ENCODE peak calls at places on chromosomes 6 and 20, in seven cellular contexts. One of them, this sample, is unnamed.

GRCh38 chr6:26304213-26305096 is 60.5 kb upstream of the BTN3A2 start:
- DNase-seq in HCT116: peak; percentile 81
- DNase-seq in fibroblast of lung: peak; percentile 95
- DNase-seq in GM23248: peak; percentile 77
- DNase-seq in mammary epithelial cell: no peak
- DNase-seq in HepG2: no peak
- DNase-seq in astrocyte: peak; percentile 46
- DNase-seq in this sample: peak; percentile 91

GRCh38 chr6:19999319-20000191 is 162.4 kb downstream of the ID4 start:
- DNase-seq in HepG2: no peak
- DNase-seq in mammary epithelial cell: peak; percentile 65
- DNase-seq in GM23248: peak; percentile 18
- DNase-seq in astrocyte: no peak
- DNase-seq in HCT116: peak; percentile 36
- DNase-seq in fibroblast of lung: no peak
- DNase-seq in this sample: no peak

GRCh38 chr6:5472583-5472982 is 211.3 kb downstream of the FARS2 start:
- DNase-seq in fibroblast of lung: no peak
- DNase-seq in GM23248: no peak
- DNase-seq in HepG2: no peak
- DNase-seq in mammary epithelial cell: no peak
- DNase-seq in HCT116: no peak
- DNase-seq in astrocyte: no peak
- DNase-seq in this sample: no peak

GRCh38 chr6:154882107-154882506 is 113.0 kb upstream of the TIAM2 start:
- DNase-seq in HCT116: no peak
- DNase-seq in mammary epithelial cell: peak; percentile 90
- DNase-seq in astrocyte: peak; percentile 41
- DNase-seq in HepG2: no peak
- DNase-seq in fibroblast of lung: no peak
- DNase-seq in GM23248: peak; percentile 18
- DNase-seq in this sample: no peak

GRCh38 chr6:130577178-130577919 is 211.5 kb downstream of the TMEM200A start:
- DNase-seq in astrocyte: no peak
- DNase-seq in mammary epithelial cell: no peak
- DNase-seq in HepG2: no peak
- DNase-seq in HCT116: no peak
- DNase-seq in fibroblast of lung: no peak
- DNase-seq in GM23248: no peak
- DNase-seq in this sample: no peak

GRCh38 chr20:51531141-51531710 is 11.3 kb downstream of the NFATC2 start:
- DNase-seq in astrocyte: peak; percentile 39
- DNase-seq in HepG2: no peak
- DNase-seq in GM23248: peak; percentile 24
- DNase-seq in HCT116: peak; percentile 76
- DNase-seq in fibroblast of lung: no peak
- DNase-seq in mammary epithelial cell: peak; percentile 96
- DNase-seq in this sample: no peak

GRCh38 chr6:109453594-109454482 is 1.7 kb downstream of the MICAL1 start:
- DNase-seq in HepG2: no peak
- DNase-seq in HCT116: no peak
- DNase-seq in mammary epithelial cell: no peak
- DNase-seq in fibroblast of lung: peak; percentile 47
- DNase-seq in astrocyte: no peak
- DNase-seq in GM23248: peak; percentile 54
- DNase-seq in this sample: no peak

GRCh38 chr20:45456632-45457031 is 12.9 kb upstream of the WFDC2 start:
- DNase-seq in mammary epithelial cell: peak; percentile 40
- DNase-seq in GM23248: peak; percentile 35
- DNase-seq in fibroblast of lung: no peak
- DNase-seq in HCT116: peak; percentile 71
- DNase-seq in HepG2: peak; percentile 70
- DNase-seq in astrocyte: no peak
- DNase-seq in this sample: no peak

GRCh38 chr6:158801655-158802294 is 17.4 kb downstream of the EZR start:
- DNase-seq in HCT116: no peak
- DNase-seq in GM23248: no peak
- DNase-seq in mammary epithelial cell: no peak
- DNase-seq in fibroblast of lung: no peak
- DNase-seq in HepG2: no peak
- DNase-seq in astrocyte: no peak
- DNase-seq in this sample: no peak

GRCh38 chr6:89853068-89853467 is 23.4 kb downstream of the CASP8AP2 start:
- DNase-seq in mammary epithelial cell: no peak
- DNase-seq in HCT116: no peak
- DNase-seq in astrocyte: peak; percentile 77
- DNase-seq in GM23248: peak; percentile 46
- DNase-seq in HepG2: no peak
- DNase-seq in fibroblast of lung: no peak
- DNase-seq in this sample: peak; percentile 73

GRCh38 chr6:123171341-123171740 is 175.3 kb downstream of the CLVS2 start:
- DNase-seq in HepG2: no peak
- DNase-seq in GM23248: no peak
- DNase-seq in fibroblast of lung: no peak
- DNase-seq in HCT116: no peak
- DNase-seq in astrocyte: no peak
- DNase-seq in mammary epithelial cell: peak; percentile 0
- DNase-seq in this sample: no peak

GRCh38 chr20:46544576-46544975 is 5.9 kb downstream of the OCSTAMP start:
- DNase-seq in fibroblast of lung: peak; percentile 51
- DNase-seq in astrocyte: no peak
- DNase-seq in GM23248: peak; percentile 10
- DNase-seq in HCT116: no peak
- DNase-seq in HepG2: peak; percentile 39
- DNase-seq in mammary epithelial cell: no peak
- DNase-seq in this sample: peak; percentile 6

GRCh38 chr20:25021336-25021735 is 28.8 kb upstream of the APMAP start:
- DNase-seq in fibroblast of lung: no peak
- DNase-seq in HCT116: no peak
- DNase-seq in mammary epithelial cell: no peak
- DNase-seq in HepG2: no peak
- DNase-seq in astrocyte: no peak
- DNase-seq in GM23248: no peak
- DNase-seq in this sample: no peak

GRCh38 chr20:14434379-14435136 is 97.1 kb upstream of the FLRT3 start:
- DNase-seq in astrocyte: no peak
- DNase-seq in HCT116: no peak
- DNase-seq in mammary epithelial cell: peak; percentile 96
- DNase-seq in GM23248: peak; percentile 82
- DNase-seq in HepG2: no peak
- DNase-seq in fibroblast of lung: peak; percentile 56
- DNase-seq in this sample: peak; percentile 19

GRCh38 chr6:16420715-16421461 is 182.5 kb downstream of the GMPR start:
- DNase-seq in mammary epithelial cell: no peak
- DNase-seq in HepG2: no peak
- DNase-seq in astrocyte: peak; percentile 47
- DNase-seq in fibroblast of lung: peak; percentile 93
- DNase-seq in HCT116: no peak
- DNase-seq in GM23248: peak; percentile 90
- DNase-seq in this sample: peak; percentile 50

GRCh38 chr20:9800406-9800805 is 38.5 kb downstream of the PAK5 start:
- DNase-seq in fibroblast of lung: no peak
- DNase-seq in GM23248: no peak
- DNase-seq in mammary epithelial cell: no peak
- DNase-seq in HCT116: no peak
- DNase-seq in astrocyte: no peak
- DNase-seq in HepG2: no peak
- DNase-seq in this sample: no peak

GRCh38 chr6:131383421-131384411 is 189.3 kb upstream of the ARG1 start:
- DNase-seq in astrocyte: peak; percentile 38
- DNase-seq in mammary epithelial cell: no peak
- DNase-seq in GM23248: peak; percentile 69
- DNase-seq in HCT116: no peak
- DNase-seq in HepG2: no peak
- DNase-seq in fibroblast of lung: no peak
- DNase-seq in this sample: peak; percentile 60

GRCh38 chr20:3248167-3248992 is 9.4 kb upstream of the SLC4A11 start:
- DNase-seq in HCT116: no peak
- DNase-seq in fibroblast of lung: peak; percentile 33
- DNase-seq in mammary epithelial cell: no peak
- DNase-seq in astrocyte: peak; percentile 18
- DNase-seq in GM23248: peak; percentile 68
- DNase-seq in HepG2: no peak
- DNase-seq in this sample: no peak

GRCh38 chr6:144036064-144036873 is 28.2 kb upstream of the PLAGL1 start:
- DNase-seq in mammary epithelial cell: no peak
- DNase-seq in astrocyte: no peak
- DNase-seq in HepG2: peak; percentile 21
- DNase-seq in GM23248: peak; percentile 74
- DNase-seq in HCT116: no peak
- DNase-seq in fibroblast of lung: peak; percentile 47
- DNase-seq in this sample: peak; percentile 69

GRCh38 chr6:169073311-169073710 is 180.3 kb downstream of the THBS2 start:
- DNase-seq in astrocyte: peak; percentile 100
- DNase-seq in HepG2: no peak
- DNase-seq in HCT116: no peak
- DNase-seq in mammary epithelial cell: no peak
- DNase-seq in GM23248: peak; percentile 52
- DNase-seq in fibroblast of lung: peak; percentile 60
- DNase-seq in this sample: peak; percentile 89

GRCh38 chr6:161265975-161266374 is 7.9 kb downstream of the AGPAT4 start:
- DNase-seq in fibroblast of lung: no peak
- DNase-seq in HCT116: no peak
- DNase-seq in astrocyte: no peak
- DNase-seq in GM23248: no peak
- DNase-seq in HepG2: no peak
- DNase-seq in mammary epithelial cell: no peak
- DNase-seq in this sample: no peak

GRCh38 chr20:36454664-36455427 is 86.5 kb upstream of the MYL9 start:
- DNase-seq in HepG2: peak; percentile 68
- DNase-seq in mammary epithelial cell: no peak
- DNase-seq in HCT116: no peak
- DNase-seq in fibroblast of lung: no peak
- DNase-seq in astrocyte: no peak
- DNase-seq in GM23248: peak; percentile 17
- DNase-seq in this sample: no peak

GRCh38 chr6:167825059-167825758 is 1.5 kb upstream of the AFDN start:
- DNase-seq in GM23248: peak; percentile 44
- DNase-seq in HepG2: no peak
- DNase-seq in astrocyte: no peak
- DNase-seq in fibroblast of lung: peak; percentile 42
- DNase-seq in mammary epithelial cell: no peak
- DNase-seq in HCT116: no peak
- DNase-seq in this sample: peak; percentile 57
- H3K4me3 ChIP-seq in GM23248: peak overlapping the region; percentile 86
- H3K4me3 ChIP-seq in HepG2: peak overlapping the region; percentile 79
- H3K4me3 ChIP-seq in astrocyte: peak overlapping the region; percentile 80
- H3K4me3 ChIP-seq in fibroblast of lung: peak overlapping the region; percentile 71
- H3K4me3 ChIP-seq in mammary epithelial cell: peak overlapping the region; percentile 97
- H3K4me3 ChIP-seq in HCT116: peak overlapping the region; percentile 71
- H3K4me3 ChIP-seq in this sample: peak overlapping the region; percentile 86

DNA sequence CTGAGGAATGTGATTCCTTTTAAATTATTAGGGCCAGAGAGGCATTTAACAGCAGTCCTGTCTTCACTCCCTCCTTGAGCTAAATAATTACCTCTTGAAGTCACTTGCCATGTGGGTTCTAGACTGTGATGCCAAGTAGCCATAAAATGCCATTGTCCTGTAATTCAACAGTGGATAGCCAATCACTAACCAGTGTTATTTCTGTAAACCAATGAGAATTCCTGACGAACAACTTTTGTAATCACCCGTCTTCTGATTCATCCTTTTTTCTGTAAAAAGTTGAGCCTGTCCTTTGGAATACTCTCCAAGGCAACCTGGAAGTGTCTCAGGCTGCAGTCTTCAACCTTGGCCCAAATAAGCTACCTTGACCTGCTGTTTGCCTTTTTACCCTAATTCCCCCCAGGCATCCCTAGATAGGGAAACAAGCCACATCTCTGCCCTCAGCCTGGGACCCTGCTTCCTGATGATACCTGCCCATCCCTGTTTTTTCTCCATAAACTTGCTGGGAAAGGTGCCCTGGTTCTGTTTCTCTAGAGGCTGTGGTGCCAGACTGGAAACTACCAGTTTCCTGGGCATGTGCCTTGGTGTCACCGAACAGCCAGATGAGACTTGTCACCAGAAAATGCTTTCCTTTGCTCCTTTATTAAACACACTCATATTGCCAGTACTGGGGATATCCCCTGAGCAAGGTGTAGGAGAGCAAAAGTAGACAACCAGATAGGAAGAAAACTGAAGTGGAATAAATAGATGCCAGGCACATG is 16.6 kb downstream of the SRSF3 start:
- DNase-seq in mammary epithelial cell: no peak
- DNase-seq in HCT116: no peak
- DNase-seq in fibroblast of lung: no peak
- DNase-seq in HepG2: no peak
- DNase-seq in GM23248: peak; percentile 40
- DNase-seq in astrocyte: peak; percentile 40
- DNase-seq in this sample: no peak
- H3K9ac ChIP-seq in mammary epithelial cell: no peak overlapping the region
- H3K9ac ChIP-seq in HCT116: no peak overlapping the region
- H3K9ac ChIP-seq in fibroblast of lung: no peak overlapping the region
- H3K9ac ChIP-seq in HepG2: no peak overlapping the region
- H3K9ac ChIP-seq in GM23248: no peak overlapping the region
- H3K9ac ChIP-seq in astrocyte: no peak overlapping the region
- H3K9ac ChIP-seq in this sample: no peak overlapping the region

DNA sequence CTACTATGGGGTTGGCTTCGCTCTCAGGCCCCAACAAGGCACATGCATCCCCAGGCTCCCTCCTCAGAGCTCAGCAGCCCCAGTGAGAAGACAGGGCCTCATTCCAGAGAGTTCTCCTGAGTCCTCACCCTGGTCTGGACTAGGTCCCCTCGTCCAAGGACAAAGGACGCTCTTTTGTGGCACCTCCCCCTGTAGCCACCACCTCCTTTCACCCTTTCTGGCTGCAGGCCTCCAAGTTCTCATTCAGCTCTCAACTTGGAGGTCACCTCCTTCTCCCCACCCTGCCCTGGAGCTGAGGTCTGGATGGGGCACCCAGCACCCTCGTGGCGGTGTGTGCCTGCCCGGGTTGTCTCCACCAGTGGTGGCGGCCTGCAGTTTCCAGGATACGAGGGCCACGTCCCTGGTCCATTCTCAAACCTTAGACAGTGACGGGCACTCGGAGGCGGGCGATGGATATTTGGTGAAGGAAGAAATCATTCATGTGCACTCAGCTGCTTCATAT is 2.5 kb downstream of the UNC93A start:
- DNase-seq in fibroblast of lung: no peak
- DNase-seq in HepG2: no peak
- DNase-seq in mammary epithelial cell: no peak
- DNase-seq in HCT116: no peak
- DNase-seq in GM23248: no peak
- DNase-seq in astrocyte: no peak
- DNase-seq in this sample: no peak
- H3K4me1 ChIP-seq in fibroblast of lung: no peaks in the 10 kb centered on the region
- H3K4me1 ChIP-seq in HepG2: peaks cover 56% of the 10 kb centered on the region
- H3K4me1 ChIP-seq in mammary epithelial cell: no peaks in the 10 kb centered on the region
- H3K4me1 ChIP-seq in HCT116: no peaks in the 10 kb centered on the region
- H3K4me1 ChIP-seq in GM23248: no peaks in the 10 kb centered on the region
- H3K4me1 ChIP-seq in astrocyte: no peaks in the 10 kb centered on the region
- H3K4me1 ChIP-seq in this sample: no peaks in the 10 kb centered on the region

DNA sequence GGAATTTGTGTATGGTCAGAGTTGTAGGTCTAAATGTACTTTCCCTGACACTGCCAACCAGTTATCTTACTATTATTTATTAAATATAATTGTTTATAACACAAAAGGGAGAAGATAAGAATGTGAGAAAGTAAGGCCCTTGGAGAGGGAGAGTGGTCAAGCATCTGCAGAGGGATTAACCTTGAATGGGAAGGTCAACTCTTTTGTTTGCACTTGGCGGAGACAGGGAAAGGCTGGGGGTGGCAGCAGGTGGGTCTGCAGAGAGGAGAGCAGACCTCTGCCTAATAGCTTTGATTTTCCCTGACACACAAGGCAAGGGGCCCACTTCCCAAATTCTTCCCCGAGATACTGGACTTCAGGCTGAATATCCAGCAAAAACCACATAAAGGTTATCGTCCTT is 4.2 kb downstream of the LRP11 start:
- DNase-seq in mammary epithelial cell: no peak
- DNase-seq in HCT116: no peak
- DNase-seq in HepG2: peak; percentile 52
- DNase-seq in astrocyte: no peak
- DNase-seq in fibroblast of lung: no peak
- DNase-seq in GM23248: no peak
- DNase-seq in this sample: no peak
- H3K4me3 ChIP-seq in mammary epithelial cell: no peak overlapping the region
- H3K4me3 ChIP-seq in HCT116: no peak overlapping the region
- H3K4me3 ChIP-seq in HepG2: peak overlapping the region; percentile 47
- H3K4me3 ChIP-seq in astrocyte: no peak overlapping the region
- H3K4me3 ChIP-seq in fibroblast of lung: no peak overlapping the region
- H3K4me3 ChIP-seq in GM23248: no peak overlapping the region
- H3K4me3 ChIP-seq in this sample: no peak overlapping the region